ENCODE peak calls at places on chromosomes 12 and 14, in eight cellular contexts. Y is CD8-positive, alpha-beta T cell; B is lower leg skin; J is A549; W is astrocyte of the spinal cord; F is bronchial epithelial cell; G is left ventricle myocardium inferior; D is AG04450. E is an unnamed sample.

GRCh38 chr12:53975019-53975815 is 463 bp upstream of the HOTAIR start:
- DNase-seq in J (no peak), F (no peak), W (no peak), B (no peak), G (no peak), Y (no peak), D (no peak), E (no peak)

GRCh38 chr12:9143137-9143536 is 27.4 kb upstream of the A2M start:
- DNase-seq in B (no peak), D (no peak), Y (no peak), G (no peak), J (no peak), F (no peak), W (no peak), E (no peak)

GRCh38 chr12:90959538-90960139 is 4.7 kb upstream of the CCER1 start:
- DNase-seq in Y (no peak), B (no peak), W (peak; percentile 58), F (peak; percentile 46), G (no peak), D (no peak), J (peak; percentile 65), E (no peak)

GRCh38 chr14:73740921-73741326 is 26.7 kb upstream of the PNMA1 start:
- DNase-seq in J (peak; percentile 38), Y (no peak), G (peak; percentile 78), B (peak; percentile 97), D (no peak), F (peak; percentile 77), W (peak; percentile 35), E (no peak)

GRCh38 chr12:68675098-68675842 is 11.5 kb upstream of the NUP107 start:
- DNase-seq in Y (peak; percentile 87), W (no peak), J (no peak), D (no peak), G (no peak), F (no peak), B (no peak), E (no peak)

GRCh38 chr12:68612245-68612644 is 1.5 kb downstream of the RAP1B start:
- DNase-seq in F (peak; percentile 79), B (no peak), Y (no peak), G (no peak), W (peak; percentile 32), D (no peak), J (no peak), E (no peak)

GRCh38 chr12:62466018-62466595 is 519 bp upstream of the MON2 start:
- DNase-seq in J (peak; percentile 19), F (peak; percentile 33), W (peak; percentile 44), D (no peak), B (peak; percentile 87), Y (peak; percentile 50), G (no peak), E (no peak)

GRCh38 chr12:27588786-27589185 is 64.8 kb downstream of the PPFIBP1 start:
- DNase-seq in D (no peak), Y (no peak), J (no peak), F (peak; percentile 28), G (no peak), B (no peak), W (no peak), E (no peak)

GRCh38 chr12:31944299-31944698 is 14.9 kb upstream of the RESF1 start:
- DNase-seq in Y (no peak), G (no peak), D (no peak), F (peak; percentile 93), B (no peak), W (no peak), J (no peak), E (no peak)

GRCh38 chr12:1606021-1606622 is 11.7 kb upstream of the FBXL14 start:
- DNase-seq in F (peak; percentile 93), B (peak; percentile 99), W (peak; percentile 82), D (peak; percentile 45), J (peak; percentile 87), G (peak; percentile 94), Y (no peak), E (peak; percentile 71)

DNA sequence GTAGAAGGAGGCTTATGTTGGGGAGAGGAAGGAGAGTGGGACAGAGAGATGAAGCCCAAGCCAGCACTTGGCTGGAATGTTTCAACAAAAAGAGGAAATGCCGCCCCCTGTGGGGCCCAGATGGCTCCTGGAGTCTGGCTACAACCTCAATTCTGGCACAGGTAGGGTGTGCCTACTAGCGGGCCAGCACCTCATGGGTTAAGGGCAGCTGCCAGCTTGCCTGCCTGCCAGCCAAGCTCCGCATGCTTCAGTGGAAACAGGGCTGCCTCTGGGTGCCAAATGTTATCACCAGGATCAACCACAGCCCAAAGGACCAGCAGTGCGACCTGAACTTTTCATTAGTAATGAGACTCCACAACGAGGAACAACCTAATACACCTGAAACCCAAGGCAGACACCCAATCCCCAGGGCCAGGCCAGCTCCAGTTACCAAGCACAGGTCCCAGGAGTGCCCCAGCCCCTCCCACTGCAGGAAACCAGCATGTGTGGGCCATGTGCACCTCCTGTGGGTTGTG is 11.3 kb downstream of the RAB15 start:
- DNase-seq in G (no peak), J (no peak), W (no peak), Y (no peak), D (no peak), B (no peak), F (no peak), E (no peak)
- TF ChIP-seq CTCF in G (no peak), J (no peak), W (peak; percentile 25), Y (no peak), D (no peak), B (no peak), F (peak; percentile 39), E (peak; percentile 39)

GRCh38 chr12:52082668-52082987 is 3.1 kb downstream of the SMIM41 start:
- DNase-seq in B (no peak), D (no peak), J (no peak), G (no peak), W (no peak), Y (no peak), F (no peak), E (no peak)

GRCh38 chr12:52083638-52083996 is 4.1 kb downstream of the SMIM41 start:
- DNase-seq in F (no peak), G (no peak), W (no peak), D (no peak), B (no peak), J (no peak), Y (no peak), E (no peak)

GRCh38 chr12:52082988-52083637 is 3.6 kb downstream of the SMIM41 start:
- DNase-seq in F (no peak), G (peak; percentile 51), D (no peak), J (peak; percentile 57), Y (peak; percentile 81), W (peak; percentile 38), B (no peak), E (no peak)

GRCh38 chr12:52081263-52081733 is 1.8 kb downstream of the SMIM41 start:
- DNase-seq in B (no peak), G (no peak), J (no peak), F (no peak), W (no peak), Y (no peak), D (no peak), E (no peak)

GRCh38 chr12:52082026-52082667 is 2.6 kb downstream of the SMIM41 start:
- DNase-seq in W (no peak), D (no peak), G (peak; percentile 51), F (no peak), J (no peak), Y (no peak), B (no peak), E (no peak)
- H3K4me3 ChIP-seq in W (no peak overlapping the region), D (peak overlapping the region; percentile 35), G (peak overlapping the region; percentile 33), F (no peak overlapping the region), J (no peak overlapping the region), Y (no peak overlapping the region), B (no peak overlapping the region), E (no peak overlapping the region)

DNA sequence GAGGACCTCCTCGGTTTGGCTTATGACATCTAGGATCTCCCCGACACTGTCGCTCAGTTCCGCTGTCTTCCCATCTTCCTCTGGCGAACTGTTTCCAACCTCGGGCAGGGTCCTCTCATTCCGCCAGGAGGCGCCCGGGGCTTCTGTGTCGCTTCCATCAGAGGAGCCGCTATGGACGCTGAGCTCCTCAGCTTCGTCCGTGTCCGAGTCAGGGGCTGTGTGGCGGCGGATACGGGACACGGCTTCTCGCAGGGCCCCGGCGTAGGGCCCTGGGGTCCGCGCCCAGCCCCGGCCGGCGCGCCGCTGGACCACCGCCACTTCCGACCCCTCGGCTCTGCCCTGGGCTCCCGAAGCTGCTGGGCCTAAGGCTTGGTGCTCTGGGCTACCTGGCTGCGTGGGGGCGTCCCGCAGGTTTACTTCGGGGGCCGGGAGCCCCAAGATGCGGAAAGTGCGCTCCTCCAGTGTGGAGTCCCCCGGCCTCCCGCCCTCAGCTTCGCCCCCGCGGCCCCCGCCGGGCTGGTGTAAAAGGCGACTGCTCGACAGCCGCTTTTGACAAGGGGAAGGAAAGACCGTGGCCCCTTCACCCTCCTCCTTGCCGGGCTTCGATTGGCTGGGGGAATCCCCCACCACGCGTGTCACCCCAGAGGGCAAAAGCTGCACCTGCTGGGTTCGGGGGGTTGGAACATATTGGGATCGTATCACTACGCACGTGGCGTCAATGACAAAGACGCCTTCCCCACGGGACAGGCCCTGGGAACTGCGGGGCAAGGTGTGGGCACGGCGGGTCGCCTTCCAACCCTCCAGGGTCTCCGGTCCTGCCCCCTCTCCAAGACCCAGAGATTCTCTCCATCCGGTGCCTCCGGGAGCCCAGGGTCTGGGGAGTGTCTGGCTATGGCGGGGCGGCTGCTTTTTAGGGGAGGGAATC is 2.1 kb downstream of the DDN start:
- DNase-seq in J (peak; percentile 83), D (no peak), W (peak; percentile 67), G (peak; percentile 80), Y (peak; percentile 71), F (peak; percentile 53), B (peak; percentile 95), E (no peak)
- TF ChIP-seq CTCF in J (peak; percentile 68), D (peak; percentile 92), W (peak; percentile 95), G (peak; percentile 89), Y (peak; percentile 62), F (peak; percentile 86), B (peak; percentile 42), E (peak; percentile 70)

DNA sequence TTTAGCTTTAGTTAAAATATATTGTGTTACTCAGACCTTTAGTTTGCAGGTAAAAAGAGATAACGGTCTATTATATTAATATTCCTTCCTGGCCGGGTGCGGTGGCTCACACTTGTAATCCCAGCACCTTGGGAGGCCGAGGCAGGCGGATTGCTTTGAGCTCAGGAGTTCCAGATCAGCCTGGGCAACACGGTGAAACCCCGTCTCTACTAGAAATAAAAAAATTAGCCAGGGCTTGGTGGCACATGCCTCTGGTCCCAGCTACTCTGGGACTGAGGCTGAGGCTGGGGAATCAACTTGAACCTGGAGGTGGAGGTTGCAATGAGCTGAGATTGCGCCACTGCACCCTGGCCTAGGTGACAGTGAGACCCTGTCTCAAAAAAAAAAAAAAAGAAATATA is 13.2 kb upstream of the EID3 start:
- DNase-seq in F (no peak), Y (no peak), G (no peak), B (no peak), J (peak; percentile 80), W (no peak), D (no peak), E (no peak)
- H3K4me3 ChIP-seq in F (no peak overlapping the region), Y (no peak overlapping the region), G (no peak overlapping the region), B (no peak overlapping the region), J (peak overlapping the region; percentile 68), W (no peak overlapping the region), D (peak overlapping the region; percentile 92), E (no peak overlapping the region)

GRCh38 chr12:127690161-127690560 is 576.8 kb upstream of the TMEM132C start:
- DNase-seq in J (no peak), D (no peak), F (no peak), G (no peak), W (no peak), B (no peak), Y (no peak), E (no peak)
- TF ChIP-seq CTCF in J (no peak), D (peak; percentile 38), F (no peak), G (no peak), W (no peak), B (no peak), Y (no peak), E (peak; percentile 6)